ENCODE peak calls at places on chromosomes 12 and 14, in seven cellular contexts. E, F, U, Y, M, D and V are unnamed samples. For H3K27me3, the result is how much of the 10 kb centered on the place peaks cover.

GRCh38 chr12:107242189-107242588 is 148.8 kb upstream of the CRY1 start:
- DNase-seq in E (no peak), F (no peak), U (no peak), Y (peak), M (no peak), D (no peak), V (no peak)

GRCh38 chr14:57486767-57487379 is 6.8 kb downstream of the CCDC198 start:
- DNase-seq in E (peak), F (peak), U (no peak), Y (peak), M (no peak), D (peak), V (peak)

GRCh38 chr12:11653215-11653753 is 3.8 kb downstream of the ETV6 start:
- DNase-seq in E (peak), F (no peak), U (no peak), Y (no peak), M (no peak), D (peak), V (no peak)

GRCh38 chr14:29810657-29811056 is 117.0 kb downstream of the PRKD1 start:
- DNase-seq in E (no peak), F (no peak), U (no peak), Y (no peak), M (no peak), D (peak), V (no peak)

GRCh38 chr14:22122227-22123187 is 448.9 kb upstream of the OR4E1 start:
- DNase-seq in E (no peak), F (no peak), U (no peak), Y (no peak), M (no peak), D (no peak), V (no peak)

GRCh38 chr14:77612011-77612620 is 4.3 kb downstream of the SPTLC2 start:
- DNase-seq in E (no peak), F (peak), U (no peak), Y (peak), M (no peak), D (peak), V (no peak)

GRCh38 chr12:45166056-45166455 is 49.8 kb upstream of the ANO6 start:
- DNase-seq in E (no peak), F (no peak), U (no peak), Y (peak), M (no peak), D (no peak), V (no peak)

GRCh38 chr12:48285751-48286650 is 64.7 kb downstream of the ZNF641 start:
- DNase-seq in E (peak), F (no peak), U (no peak), Y (no peak), M (no peak), D (no peak), V (no peak)

GRCh38 chr12:6215932-6216494 is 15.8 kb downstream of the CD9 start:
- DNase-seq in E (no peak), F (peak), U (peak), Y (peak), M (no peak), D (peak), V (no peak)

GRCh38 chr12:110531741-110532333 is 29.7 kb downstream of the RAD9B start:
- DNase-seq in E (no peak), F (peak), U (no peak), Y (peak), M (no peak), D (peak), V (no peak)

GRCh38 chr12:69508091-69508490 is 37.9 kb downstream of the FRS2 start:
- DNase-seq in E (no peak), F (no peak), U (no peak), Y (no peak), M (no peak), D (peak), V (no peak)
- H3K27ac ChIP-seq in E (no peak), F (no peak), U (no peak), Y (peak), M (no peak), D (no peak), V (no peak)

GRCh38 chr12:4267904-4268548 is 5.5 kb upstream of the CCND2 start:
- DNase-seq in E (no peak), F (peak), U (no peak), Y (no peak), M (no peak), D (peak), V (no peak)
- H3K4me3 ChIP-seq in E (no peak), F (peak), U (peak), Y (no peak), M (no peak), D (no peak), V (no peak)

DNA sequence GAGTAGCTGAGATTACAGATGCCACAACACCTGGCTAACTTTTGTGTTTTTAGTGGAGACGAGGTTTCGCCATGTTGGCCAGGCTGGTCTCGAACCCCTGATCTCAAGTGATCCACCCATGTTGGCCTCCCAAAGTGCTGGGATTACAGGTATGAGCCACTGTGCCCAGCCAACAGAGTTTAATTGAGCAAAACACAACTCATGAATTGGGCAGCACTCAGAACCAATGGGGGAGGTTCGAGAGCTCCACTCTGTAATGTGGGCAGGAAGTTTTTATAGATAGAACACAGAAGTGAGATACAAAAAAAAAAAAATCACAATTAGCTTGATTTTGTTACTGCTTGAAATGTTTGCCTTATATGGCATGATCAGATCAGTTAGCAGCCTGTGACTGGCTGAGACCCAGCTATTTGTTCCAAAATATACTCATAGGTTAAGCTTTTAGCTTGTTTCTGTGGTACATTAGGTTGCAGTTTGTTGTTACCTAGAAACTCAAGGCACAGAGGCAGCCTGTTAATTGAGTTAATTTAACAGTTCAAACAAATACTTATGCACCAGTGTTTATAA is 1.4 kb upstream of the P2RX2 start:
- DNase-seq in E (no peak), F (no peak), U (no peak), Y (no peak), M (no peak), D (no peak), V (no peak)
- H3K27me3 ChIP-seq in E (under half), F (under half), U (under half), Y (under half), M (half or more), D (under half), V (under half)

DNA sequence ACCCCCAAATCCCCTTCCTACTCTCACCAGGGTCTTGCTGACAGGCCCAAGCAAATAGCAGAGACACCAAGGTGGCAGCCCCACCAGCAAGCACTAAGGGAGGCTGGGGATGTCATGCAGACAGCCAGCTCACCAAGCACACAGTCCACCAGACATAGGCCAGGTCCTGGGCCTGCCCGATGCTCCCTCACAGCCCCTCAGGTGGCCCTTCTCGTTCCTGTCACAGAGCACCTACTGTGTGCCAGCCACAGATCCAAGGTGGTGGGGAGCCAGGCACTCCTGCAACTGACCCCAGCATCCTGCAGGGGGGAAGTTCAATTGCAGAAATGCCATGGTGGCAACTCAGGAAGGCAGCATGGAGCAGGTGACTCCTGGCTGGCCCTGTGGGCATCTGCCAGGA is 60.5 kb upstream of the PNMA1 start:
- DNase-seq in E (no peak), F (no peak), U (no peak), Y (no peak), M (no peak), D (no peak), V (no peak)
- H3K27ac ChIP-seq in E (peak), F (no peak), U (no peak), Y (no peak), M (peak), D (no peak), V (no peak)

GRCh38 chr12:132559652-132560420 is 50.5 kb downstream of the LRCOL1 start:
- DNase-seq in E (peak), F (peak), U (peak), Y (peak), M (no peak), D (peak), V (no peak)

GRCh38 chr12:132561784-132562156 is 48.6 kb downstream of the LRCOL1 start:
- DNase-seq in E (peak), F (peak), U (no peak), Y (no peak), M (no peak), D (no peak), V (no peak)

GRCh38 chr12:132558861-132559623 is 51.3 kb downstream of the LRCOL1 start:
- DNase-seq in E (no peak), F (no peak), U (no peak), Y (no peak), M (no peak), D (no peak), V (no peak)

GRCh38 chr12:132560831-132561783 is 49.3 kb downstream of the LRCOL1 start:
- DNase-seq in E (peak), F (peak), U (peak), Y (no peak), M (no peak), D (peak), V (peak)

DNA sequence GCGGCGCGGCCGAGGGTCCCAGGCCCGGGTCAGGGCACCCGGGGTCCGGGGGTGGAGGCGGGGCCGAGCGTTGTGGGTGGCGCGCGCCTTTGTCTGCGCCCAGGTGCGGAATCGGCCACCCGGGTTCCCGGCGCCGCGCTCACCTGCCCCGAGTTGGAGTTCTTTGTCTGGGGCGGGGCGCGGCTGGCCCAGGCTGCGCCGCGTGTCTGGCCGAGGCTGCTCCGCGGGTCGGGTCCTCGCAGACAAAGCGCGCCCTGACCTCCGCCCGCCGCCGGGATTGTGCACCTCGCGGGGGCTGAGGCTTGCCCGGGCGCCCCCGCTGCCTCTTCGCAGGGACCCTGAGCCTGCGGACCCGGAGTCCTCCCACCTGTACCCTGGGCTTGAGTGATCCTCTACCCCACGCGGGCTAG is 50.0 kb downstream of the LRCOL1 start:
- DNase-seq in E (peak), F (no peak), U (no peak), Y (no peak), M (no peak), D (no peak), V (no peak)
- H3K4me3 ChIP-seq in E (peak), F (peak), U (peak), Y (peak), M (peak), D (peak), V (peak)

GRCh38 chr12:53174881-53175491 is 5.5 kb upstream of the ZNF740 start:
- DNase-seq in E (peak), F (peak), U (no peak), Y (peak), M (no peak), D (peak), V (no peak)
- H3K27me3 ChIP-seq in E (under half), F (under half), U (under half), Y (under half), M (under half), D (under half), V (under half)

GRCh38 chr12:68786929-68787328 is 21.0 kb upstream of the MDM2 start:
- DNase-seq in E (peak), F (no peak), U (no peak), Y (no peak), M (no peak), D (no peak), V (no peak)
- H3K27ac ChIP-seq in E (peak), F (no peak), U (no peak), Y (no peak), M (peak), D (no peak), V (no peak)